ENCODE peak calls at places on chromosomes 7 and 10, in five cellular contexts. One of them, this sample, is unnamed.

GRCh38 chr7:100880645-100881044 is 5.7 kb downstream of the SRRT start:
- DNase-seq in cardiac muscle cell: no peak
- DNase-seq in pancreas: no peak
- DNase-seq in endodermal cell: no peak
- DNase-seq in lower lobe of right lung: no peak
- DNase-seq in this sample: no peak

GRCh38 chr7:66964391-66964790 is 31.0 kb downstream of the SBDS start:
- DNase-seq in cardiac muscle cell: peak; percentile 88
- DNase-seq in pancreas: no peak
- DNase-seq in endodermal cell: no peak
- DNase-seq in lower lobe of right lung: no peak
- DNase-seq in this sample: no peak

GRCh38 chr7:50610521-50611277 is 45.5 kb upstream of the DDC start:
- DNase-seq in cardiac muscle cell: peak; percentile 70
- DNase-seq in pancreas: no peak
- DNase-seq in endodermal cell: no peak
- DNase-seq in lower lobe of right lung: no peak
- DNase-seq in this sample: no peak

GRCh38 chr10:58734116-58734515 is 221.4 kb downstream of the BICC1 start:
- DNase-seq in cardiac muscle cell: no peak
- DNase-seq in pancreas: no peak
- DNase-seq in endodermal cell: no peak
- DNase-seq in lower lobe of right lung: no peak
- DNase-seq in this sample: no peak

GRCh38 chr10:13658864-13659685 is 72.3 kb downstream of the PRPF18 start:
- DNase-seq in cardiac muscle cell: no peak
- DNase-seq in pancreas: peak; percentile 70
- DNase-seq in endodermal cell: peak; percentile 53
- DNase-seq in lower lobe of right lung: peak; percentile 64
- DNase-seq in this sample: no peak

GRCh38 chr10:96541921-96542320 is 28.2 kb upstream of the TLL2 start:
- DNase-seq in cardiac muscle cell: no peak
- DNase-seq in pancreas: no peak
- DNase-seq in endodermal cell: no peak
- DNase-seq in lower lobe of right lung: no peak
- DNase-seq in this sample: no peak

GRCh38 chr10:114261116-114261515 is 22.1 kb downstream of the VWA2 start:
- DNase-seq in cardiac muscle cell: peak; percentile 83
- DNase-seq in pancreas: no peak
- DNase-seq in endodermal cell: no peak
- DNase-seq in lower lobe of right lung: no peak
- DNase-seq in this sample: no peak

GRCh38 chr10:77421576-77421975 is 216.0 kb downstream of the KCNMA1 start:
- DNase-seq in cardiac muscle cell: no peak
- DNase-seq in pancreas: no peak
- DNase-seq in endodermal cell: no peak
- DNase-seq in lower lobe of right lung: no peak
- DNase-seq in this sample: no peak

GRCh38 chr10:104323721-104324686 is 14.3 kb downstream of the ITPRIP start:
- DNase-seq in cardiac muscle cell: no peak
- DNase-seq in pancreas: no peak
- DNase-seq in endodermal cell: peak; percentile 45
- DNase-seq in lower lobe of right lung: peak; percentile 86
- DNase-seq in this sample: peak; percentile 10

GRCh38 chr10:72702868-72703581 is 11.1 kb downstream of the MCU start:
- DNase-seq in cardiac muscle cell: peak; percentile 87
- DNase-seq in pancreas: no peak
- DNase-seq in endodermal cell: no peak
- DNase-seq in lower lobe of right lung: no peak
- DNase-seq in this sample: no peak

GRCh38 chr7:47333131-47333887 is 248.6 kb downstream of the TNS3 start:
- DNase-seq in cardiac muscle cell: no peak
- DNase-seq in pancreas: no peak
- DNase-seq in endodermal cell: no peak
- DNase-seq in lower lobe of right lung: no peak
- DNase-seq in this sample: no peak

GRCh38 chr7:105352018-105352612 is 36.6 kb downstream of the SRPK2 start:
- DNase-seq in cardiac muscle cell: peak; percentile 98
- DNase-seq in pancreas: no peak
- DNase-seq in endodermal cell: no peak
- DNase-seq in lower lobe of right lung: peak; percentile 79
- DNase-seq in this sample: peak; percentile 78

GRCh38 chr10:124325658-124325965 is 93.1 kb downstream of the OAT start:
- DNase-seq in cardiac muscle cell: no peak
- DNase-seq in pancreas: no peak
- DNase-seq in endodermal cell: peak; percentile 21
- DNase-seq in lower lobe of right lung: no peak
- DNase-seq in this sample: no peak

GRCh38 chr10:101067356-101068083 is 5.7 kb downstream of the KAZALD1 start:
- DNase-seq in cardiac muscle cell: peak; percentile 83
- DNase-seq in pancreas: peak; percentile 81
- DNase-seq in endodermal cell: peak; percentile 96
- DNase-seq in lower lobe of right lung: peak; percentile 75
- DNase-seq in this sample: peak; percentile 87
- H3K4me1 ChIP-seq in cardiac muscle cell: peaks cover 23% of the 10 kb centered on the region
- H3K4me1 ChIP-seq in pancreas: peaks cover 5% of the 10 kb centered on the region
- H3K4me1 ChIP-seq in endodermal cell: no peaks in the 10 kb centered on the region
- H3K4me1 ChIP-seq in lower lobe of right lung: peaks cover 58% of the 10 kb centered on the region
- H3K4me1 ChIP-seq in this sample: peaks cover 20% of the 10 kb centered on the region

GRCh38 chr7:1685000-1685624 is 15.0 kb downstream of the ELFN1 start:
- DNase-seq in cardiac muscle cell: no peak
- DNase-seq in pancreas: no peak
- DNase-seq in endodermal cell: no peak
- DNase-seq in lower lobe of right lung: no peak
- DNase-seq in this sample: no peak
- H3K4me1 ChIP-seq in cardiac muscle cell: no peaks in the 10 kb centered on the region
- H3K4me1 ChIP-seq in pancreas: no peaks in the 10 kb centered on the region
- H3K4me1 ChIP-seq in endodermal cell: no peaks in the 10 kb centered on the region
- H3K4me1 ChIP-seq in lower lobe of right lung: no peaks in the 10 kb centered on the region
- H3K4me1 ChIP-seq in this sample: no peaks in the 10 kb centered on the region

GRCh38 chr10:112842832-112843360 is 107.2 kb upstream of the TCF7L2 start:
- DNase-seq in cardiac muscle cell: peak; percentile 41
- DNase-seq in pancreas: no peak
- DNase-seq in endodermal cell: no peak
- DNase-seq in lower lobe of right lung: no peak
- DNase-seq in this sample: no peak

GRCh38 chr10:112835933-112836564 is 114.0 kb upstream of the TCF7L2 start:
- DNase-seq in cardiac muscle cell: peak; percentile 51
- DNase-seq in pancreas: no peak
- DNase-seq in endodermal cell: no peak
- DNase-seq in lower lobe of right lung: no peak
- DNase-seq in this sample: no peak

GRCh38 chr10:112838784-112839481 is 111.1 kb upstream of the TCF7L2 start:
- DNase-seq in cardiac muscle cell: no peak
- DNase-seq in pancreas: no peak
- DNase-seq in endodermal cell: peak; percentile 87
- DNase-seq in lower lobe of right lung: no peak
- DNase-seq in this sample: no peak

GRCh38 chr10:112843623-112844022 is 106.4 kb upstream of the TCF7L2 start:
- DNase-seq in cardiac muscle cell: peak; percentile 30
- DNase-seq in pancreas: no peak
- DNase-seq in endodermal cell: no peak
- DNase-seq in lower lobe of right lung: no peak
- DNase-seq in this sample: no peak

GRCh38 chr10:112839928-112840654 is 110.0 kb upstream of the TCF7L2 start:
- DNase-seq in cardiac muscle cell: no peak
- DNase-seq in pancreas: no peak
- DNase-seq in endodermal cell: no peak
- DNase-seq in lower lobe of right lung: no peak
- DNase-seq in this sample: no peak
- H3K4me1 ChIP-seq in cardiac muscle cell: peaks cover 30% of the 10 kb centered on the region
- H3K4me1 ChIP-seq in pancreas: no peaks in the 10 kb centered on the region
- H3K4me1 ChIP-seq in endodermal cell: peaks cover 8% of the 10 kb centered on the region
- H3K4me1 ChIP-seq in lower lobe of right lung: peaks cover 8% of the 10 kb centered on the region
- H3K4me1 ChIP-seq in this sample: no peaks in the 10 kb centered on the region

GRCh38 chr10:43479275-43479674 is 42.4 kb downstream of the ZNF487 start:
- DNase-seq in cardiac muscle cell: no peak
- DNase-seq in pancreas: no peak
- DNase-seq in endodermal cell: no peak
- DNase-seq in lower lobe of right lung: no peak
- DNase-seq in this sample: no peak
- H3K4me1 ChIP-seq in cardiac muscle cell: no peaks in the 10 kb centered on the region
- H3K4me1 ChIP-seq in pancreas: no peaks in the 10 kb centered on the region
- H3K4me1 ChIP-seq in endodermal cell: no peaks in the 10 kb centered on the region
- H3K4me1 ChIP-seq in lower lobe of right lung: no peaks in the 10 kb centered on the region
- H3K4me1 ChIP-seq in this sample: no peaks in the 10 kb centered on the region

GRCh38 chr10:79092292-79092896 is 23.6 kb downstream of the ZMIZ1 start:
- DNase-seq in cardiac muscle cell: no peak
- DNase-seq in pancreas: peak; percentile 51
- DNase-seq in endodermal cell: no peak
- DNase-seq in lower lobe of right lung: no peak
- DNase-seq in this sample: no peak
- H3K4me1 ChIP-seq in cardiac muscle cell: peaks cover 34% of the 10 kb centered on the region
- H3K4me1 ChIP-seq in pancreas: peaks cover 39% of the 10 kb centered on the region
- H3K4me1 ChIP-seq in endodermal cell: peaks cover 16% of the 10 kb centered on the region
- H3K4me1 ChIP-seq in lower lobe of right lung: peaks cover 97% of the 10 kb centered on the region
- H3K4me1 ChIP-seq in this sample: peaks cover 99% of the 10 kb centered on the region

This sample was measured in tibial nerve.